ENCODE peak calls at places on chromosome 5, in five cellular contexts. E, B, R, C and K are unnamed samples.

GRCh38 chr5:123089971-123090640 is 1.1 kb downstream of the PRDM6 start:
- DNase-seq in B (no peak), E (no peak), R (no peak), C (no peak), K (peak)

GRCh38 chr5:77167695-77168111 is 42.8 kb upstream of the PDE8B start:
- DNase-seq in E (no peak), R (no peak), B (no peak), C (peak), K (peak)

GRCh38 chr5:108801301-108801700 is 53.6 kb downstream of the FER start:
- DNase-seq in B (no peak), E (no peak), R (no peak), C (no peak), K (no peak)

GRCh38 chr5:149429839-149430721 is 51.0 kb upstream of the IL17B start:
- DNase-seq in R (no peak), C (no peak), B (peak), E (peak), K (no peak)

GRCh38 chr5:142248853-142249462 is 75.9 kb downstream of the SPRY4 start:
- DNase-seq in R (no peak), E (no peak), C (no peak), B (no peak), K (peak)

GRCh38 chr5:172311605-172312004 is 28.0 kb upstream of the UBTD2 start:
- DNase-seq in R (no peak), E (no peak), B (no peak), C (no peak), K (no peak)

GRCh38 chr5:78362220-78362619 is 1.8 kb downstream of the SCAMP1 start:
- DNase-seq in C (no peak), E (no peak), B (no peak), R (no peak), K (no peak)

GRCh38 chr5:14510156-14510734 is 71.3 kb upstream of the OTULINL start:
- DNase-seq in R (no peak), E (no peak), B (no peak), C (no peak), K (no peak)

GRCh38 chr5:60633336-60633735 is 66.6 kb downstream of the DEPDC1B start:
- DNase-seq in E (no peak), B (no peak), R (no peak), C (no peak), K (peak)

GRCh38 chr5:140633081-140633471 is at the start of gene CD14:
- DNase-seq in E (peak), B (no peak), C (peak), R (no peak), K (no peak)

GRCh38 chr5:91281409-91281808 is 101.7 kb downstream of the ARRDC3 start:
- DNase-seq in B (no peak), C (no peak), E (no peak), R (no peak), K (peak)

GRCh38 chr5:174344335-174344734 is 298.8 kb downstream of the NSG2 start:
- DNase-seq in R (no peak), E (no peak), B (no peak), C (no peak), K (no peak)

GRCh38 chr5:109779036-109779735 is 89.5 kb downstream of the MAN2A1 start:
- DNase-seq in E (no peak), B (no peak), R (no peak), C (no peak), K (peak)

GRCh38 chr5:25301836-25302235 is 657.1 kb upstream of the CDH10 start:
- DNase-seq in C (no peak), B (no peak), E (no peak), R (no peak), K (no peak)

GRCh38 chr5:159051431-159052281 is 48.1 kb downstream of the EBF1 start:
- DNase-seq in E (no peak), R (no peak), C (no peak), B (no peak), K (no peak)

GRCh38 chr5:90876366-90876765 is 317.8 kb downstream of the ADGRV1 start:
- DNase-seq in E (peak), R (no peak), B (no peak), C (no peak), K (no peak)

GRCh38 chr5:169856571-169856970 is 123.7 kb downstream of the INSYN2B start:
- DNase-seq in R (no peak), C (peak), B (peak), E (no peak), K (peak)

GRCh38 chr5:158812381-158812780 is 287.3 kb downstream of the EBF1 start:
- DNase-seq in B (no peak), C (no peak), R (no peak), E (no peak), K (no peak)

GRCh38 chr5:53991942-53992341 is 318.4 kb downstream of the ARL15 start:
- DNase-seq in C (no peak), E (no peak), B (no peak), R (no peak), K (no peak)

GRCh38 chr5:128684951-128685350 is 146.9 kb upstream of the FBN2 start:
- DNase-seq in C (no peak), B (no peak), R (no peak), E (no peak), K (peak)

GRCh38 chr5:171926311-171926710 is 80.1 kb downstream of the FBXW11 start:
- DNase-seq in B (no peak), R (no peak), C (no peak), E (no peak), K (no peak)

GRCh38 chr5:52007230-52007858 is 624.1 kb downstream of the ISL1 start:
- DNase-seq in C (peak), E (peak), R (no peak), B (no peak), K (peak)

GRCh38 chr5:9919306-9920030 is 289.3 kb upstream of the TAS2R1 start:
- DNase-seq in B (no peak), R (no peak), C (no peak), E (no peak), K (no peak)

GRCh38 chr5:72046106-72046505 is 61.2 kb upstream of the MAP1B start:
- DNase-seq in B (no peak), E (no peak), C (no peak), R (no peak), K (no peak)

GRCh38 chr5:169126376-169127043 is 174.4 kb downstream of the SLIT3 start:
- DNase-seq in E (no peak), R (no peak), C (no peak), B (no peak), K (no peak)

GRCh38 chr5:109027983-109028607 is 280.4 kb downstream of the FER start:
- DNase-seq in C (no peak), R (no peak), E (no peak), B (no peak), K (no peak)

GRCh38 chr5:6767481-6768063 is 54.3 kb downstream of the TENT4A start:
- DNase-seq in E (no peak), B (no peak), R (no peak), C (no peak), K (no peak)
- TF ChIP-seq CEBPB in E (no peak), B (no peak), R (no peak), C (no peak), K (no peak)

GRCh38 chr5:2677689-2678088 is 73.8 kb downstream of the IRX2 start:
- DNase-seq in R (no peak), C (no peak), E (no peak), B (no peak), K (no peak)

GRCh38 chr5:2681476-2681875 is 70.0 kb downstream of the IRX2 start:
- DNase-seq in B (no peak), R (no peak), E (no peak), C (no peak), K (no peak)

GRCh38 chr5:2683720-2684119 is 67.8 kb downstream of the IRX2 start:
- DNase-seq in R (no peak), B (no peak), C (no peak), E (no peak), K (no peak)

GRCh38 chr5:2684606-2685005 is 66.9 kb downstream of the IRX2 start:
- DNase-seq in R (no peak), E (no peak), B (no peak), C (no peak), K (no peak)

DNA sequence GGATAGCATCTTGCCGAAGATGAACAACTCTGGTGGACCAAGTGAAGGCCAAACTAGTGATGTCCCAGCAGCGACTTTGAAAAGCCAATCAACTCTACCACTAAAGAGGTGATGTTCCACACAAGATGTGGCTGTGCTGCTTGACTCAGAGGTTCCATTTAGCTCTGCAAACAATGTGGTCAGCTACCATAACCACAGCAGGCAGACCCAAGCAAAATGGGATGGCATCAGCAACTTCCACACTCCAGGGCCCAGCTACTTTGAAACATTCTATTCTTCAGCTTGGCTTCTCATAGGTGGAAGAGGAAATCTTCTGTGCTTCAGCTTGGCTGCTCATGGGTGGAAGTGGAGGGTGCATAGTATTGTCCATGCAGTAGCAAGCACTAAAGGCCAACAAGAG is 70.5 kb downstream of the IRX2 start:
- DNase-seq in C (no peak), E (no peak), B (no peak), R (no peak), K (no peak)
- TF ChIP-seq MAFK in C (no peak), E (no peak), B (no peak), R (no peak), K (no peak)

DNA sequence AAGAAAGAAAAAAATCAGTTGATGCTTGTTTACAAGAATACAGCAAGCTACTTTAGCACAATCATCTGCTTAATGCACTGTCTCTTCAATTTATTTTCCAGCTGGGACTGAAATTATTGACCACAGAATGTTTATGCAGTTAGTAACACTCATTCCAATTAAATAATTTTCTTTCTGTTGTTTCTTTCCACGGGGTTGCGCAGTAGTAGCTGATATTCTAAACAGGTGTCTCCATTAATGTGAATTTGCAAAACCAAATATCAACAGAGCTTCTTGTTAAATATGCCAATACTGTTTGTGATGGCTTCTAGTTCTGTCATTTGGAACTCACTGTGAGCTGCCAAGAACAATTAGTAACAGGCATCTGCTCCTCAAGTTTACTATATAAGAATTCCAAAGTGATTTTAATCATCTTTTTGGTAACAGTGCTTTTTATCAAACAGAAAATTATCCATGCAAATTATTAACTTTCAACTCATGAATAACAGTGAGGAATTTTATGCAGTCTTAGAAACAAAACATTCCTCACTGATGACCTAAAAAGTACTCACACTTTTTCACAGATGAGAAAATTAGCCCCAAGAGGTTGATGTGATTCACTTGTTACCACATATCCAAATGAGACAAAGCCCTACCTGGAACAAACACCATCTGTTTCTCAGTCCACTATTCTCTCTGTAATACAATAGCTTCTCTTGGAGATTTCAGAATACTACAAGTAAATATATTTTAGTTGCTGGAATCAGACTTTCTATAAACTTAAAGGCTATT is 567.6 kb upstream of the RGMB start:
- DNase-seq in R (no peak), B (no peak), E (no peak), C (no peak), K (peak)
- TF ChIP-seq CEBPB in R (no peak), B (no peak), E (no peak), C (no peak), K (no peak)

DNA sequence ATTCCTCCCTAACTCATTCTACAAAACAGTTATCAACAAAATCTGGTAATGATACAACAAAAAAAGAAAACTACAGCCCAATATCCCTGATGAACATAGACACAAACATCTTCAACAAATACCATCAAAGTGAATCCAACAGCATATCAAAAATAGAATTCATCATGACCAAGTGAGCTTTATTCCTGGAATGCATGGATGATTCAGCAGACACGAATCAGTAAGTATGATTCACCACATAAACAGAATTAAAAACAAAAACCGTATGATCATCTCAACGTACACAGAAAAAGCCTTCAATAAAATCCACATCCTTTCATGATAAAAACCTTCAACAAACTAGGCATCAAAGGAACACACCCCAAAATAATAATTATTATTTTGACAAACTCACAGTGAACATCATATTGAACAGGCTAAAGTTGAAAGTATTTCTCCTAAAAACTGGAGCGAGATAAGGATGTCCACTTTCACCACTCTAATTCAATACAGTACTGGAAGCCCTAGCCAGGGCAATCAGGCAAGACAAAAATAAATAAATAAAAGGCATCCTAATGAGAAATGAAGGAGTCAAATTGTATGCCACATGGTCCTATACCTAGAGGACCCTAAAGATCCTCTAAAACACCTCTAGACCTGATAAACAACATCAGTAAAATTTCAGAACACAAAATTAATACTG is 305.1 kb upstream of the RGMB start:
- DNase-seq in E (no peak), B (no peak), R (no peak), C (no peak), K (peak)
- TF ChIP-seq MAFK in E (no peak), B (no peak), R (no peak), C (no peak), K (peak)

DNA sequence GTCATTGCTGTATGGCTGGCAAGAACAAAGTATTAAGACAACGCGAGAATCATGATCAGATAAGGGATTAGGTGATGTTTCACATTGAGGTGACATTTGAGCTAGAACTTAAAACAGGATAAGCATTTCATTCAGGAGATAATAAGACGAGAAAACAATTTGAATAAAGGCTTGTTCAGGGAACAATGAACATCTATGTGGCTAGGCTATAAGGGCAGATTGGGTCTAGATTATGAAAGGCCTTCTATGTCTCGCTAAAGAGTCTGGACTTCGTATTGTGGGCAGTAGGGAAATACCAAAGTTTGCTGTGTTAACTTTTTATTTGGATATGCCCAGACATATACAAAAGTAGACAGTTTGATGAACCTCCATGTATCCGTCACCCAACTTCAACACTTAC is 6.9 kb downstream of the MRPL22 start:
- DNase-seq in R (no peak), E (peak), C (no peak), B (no peak), K (no peak)
- TF ChIP-seq CEBPB in R (no peak), E (no peak), C (no peak), B (no peak), K (no peak)

DNA sequence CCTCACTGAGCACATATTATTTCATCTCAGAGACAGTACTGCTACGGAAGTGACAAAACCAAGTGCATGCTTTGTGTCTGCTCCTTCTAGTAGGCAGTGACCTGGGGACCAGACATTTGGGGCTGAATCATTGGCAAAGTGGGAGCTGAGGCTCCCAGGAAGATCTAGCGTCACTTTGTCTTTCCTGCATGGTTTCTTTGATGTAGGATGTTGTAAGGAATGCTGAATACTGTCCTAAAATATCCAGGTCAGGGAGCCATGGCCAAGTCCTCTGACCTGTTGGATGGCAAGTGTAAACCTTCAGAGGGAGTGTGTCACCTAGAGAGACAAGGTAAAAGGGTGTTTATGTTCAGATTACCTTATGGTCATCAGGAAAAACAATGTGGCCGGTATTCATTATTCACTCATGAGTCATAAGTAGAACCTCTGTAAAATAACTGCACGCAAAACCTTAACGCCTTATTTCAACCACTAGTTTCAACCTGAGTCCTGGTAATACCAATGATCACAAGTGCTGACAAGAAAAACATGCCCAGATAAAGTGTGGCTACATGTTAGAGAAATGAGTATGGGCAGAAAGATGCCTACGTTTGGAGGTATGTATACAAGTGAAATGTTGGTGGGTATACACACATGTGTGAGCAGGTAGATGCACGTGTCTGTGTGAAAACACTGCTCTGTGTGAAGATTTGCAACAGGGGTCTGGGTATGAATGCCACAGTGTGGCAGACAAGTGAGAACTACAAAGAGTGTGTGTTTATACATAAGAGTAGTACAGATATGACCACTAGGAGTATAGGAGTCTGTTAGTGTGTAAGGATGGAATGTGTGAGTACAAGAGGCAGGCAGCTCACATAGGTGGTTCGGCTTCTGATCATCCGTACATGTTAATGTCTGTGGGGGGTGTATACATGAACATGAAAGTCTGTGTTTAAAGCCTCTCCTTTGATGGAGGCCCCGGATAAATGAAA is 263.9 kb downstream of the SPOCK1 start:
- DNase-seq in E (no peak), R (no peak), B (no peak), C (no peak), K (no peak)
- TF ChIP-seq MAFK in E (no peak), R (no peak), B (no peak), C (no peak), K (no peak)